ENCODE peak calls at places on chromosomes 7 and 10, in ten cellular contexts. N, T, B, H, W, Y, G, F, Z and O are unnamed samples.

GRCh38 chr7:3065724-3066143 is 22.1 kb upstream of the CARD11 start:
- DNase-seq in N (peak), T (no peak), B (no peak), H (peak), W (peak), Y (no peak), G (peak), F (no peak), Z (no peak), O (no peak)

GRCh38 chr10:91909178-91909677 is at the start of gene FGFBP3:
- DNase-seq in N (peak), T (no peak), B (no peak), H (peak), W (peak), Y (no peak), G (peak), F (peak), Z (no peak), O (peak)

GRCh38 chr7:90404777-90405176 is 1.5 kb downstream of the CLDN12 start:
- DNase-seq in N (peak), T (no peak), B (no peak), H (no peak), W (no peak), Y (no peak), G (no peak), F (peak), Z (no peak), O (no peak)

GRCh38 chr7:99011341-99011705 is 132.6 kb downstream of the SMURF1 start:
- DNase-seq in N (no peak), T (no peak), B (peak), H (no peak), W (no peak), Y (no peak), G (no peak), F (no peak), Z (no peak), O (no peak)

GRCh38 chr10:23120001-23120934 is 24.9 kb downstream of the MSRB2 start:
- DNase-seq in N (no peak), T (no peak), B (no peak), H (no peak), W (no peak), Y (no peak), G (no peak), F (no peak), Z (no peak), O (no peak)

GRCh38 chr7:155198206-155198892 is 99.3 kb upstream of the INSIG1 start:
- DNase-seq in N (no peak), T (no peak), B (peak), H (no peak), W (no peak), Y (no peak), G (no peak), F (no peak), Z (no peak), O (no peak)

GRCh38 chr10:28754930-28755718 is 77.8 kb downstream of the BAMBI start:
- DNase-seq in N (no peak), T (no peak), B (no peak), H (no peak), W (no peak), Y (no peak), G (no peak), F (peak), Z (no peak), O (no peak)

GRCh38 chr10:120131183-120131582 is 238.7 kb downstream of the SEC23IP start:
- DNase-seq in N (peak), T (no peak), B (no peak), H (peak), W (peak), Y (no peak), G (no peak), F (peak), Z (no peak), O (no peak)

GRCh38 chr7:130154131-130154500 is 51.1 kb downstream of the TMEM209 start:
- DNase-seq in N (peak), T (no peak), B (no peak), H (no peak), W (no peak), Y (no peak), G (no peak), F (no peak), Z (no peak), O (no peak)

GRCh38 chr7:127873151-127873550 is 158.1 kb downstream of the LRRC4 start:
- DNase-seq in N (no peak), T (no peak), B (no peak), H (no peak), W (no peak), Y (no peak), G (no peak), F (no peak), Z (no peak), O (no peak)

GRCh38 chr10:52653510-52653909 is 119.1 kb downstream of the MBL2 start:
- DNase-seq in N (peak), T (no peak), B (no peak), H (no peak), W (no peak), Y (no peak), G (no peak), F (no peak), Z (no peak), O (no peak)